ENCODE peak calls at places on chromosome 13, in six cellular contexts. X is astrocyte, D is endodermal cell, H is OCI-LY7, B is AG04450, W is GM12865. A is an unnamed sample.

GRCh38 chr13:101916108-101916757 is 463.8 kb downstream of the ITGBL1 start:
- DNase-seq in D (peak), B (no peak), H (no peak), W (no peak), X (no peak), A (no peak)

GRCh38 chr13:28375250-28375930 is 119.5 kb downstream of the FLT1 start:
- DNase-seq in X (no peak), D (no peak), H (no peak), B (no peak), W (no peak), A (no peak)

GRCh38 chr13:27120811-27121210 is 50.8 kb downstream of the USP12 start:
- DNase-seq in H (no peak), B (no peak), W (no peak), X (peak), D (no peak), A (no peak)

GRCh38 chr13:23723463-23723862 is 153.3 kb downstream of the TNFRSF19 start:
- DNase-seq in B (peak), X (peak), H (no peak), W (no peak), D (no peak), A (peak)

GRCh38 chr13:107020393-107020792 is 452.5 kb upstream of the ARGLU1 start:
- DNase-seq in X (peak), W (no peak), B (no peak), D (no peak), H (no peak), A (no peak)

GRCh38 chr13:43942301-43942700 is 62.6 kb downstream of the LACC1 start:
- DNase-seq in D (no peak), X (peak), B (no peak), W (no peak), H (no peak), A (no peak)

GRCh38 chr13:39959497-39959896 is 304.0 kb downstream of the COG6 start:
- DNase-seq in X (no peak), D (no peak), W (peak), B (no peak), H (no peak), A (no peak)

GRCh38 chr13:44052843-44053607 is 173.3 kb downstream of the LACC1 start:
- DNase-seq in D (peak), B (no peak), W (no peak), X (peak), H (no peak), A (no peak)

GRCh38 chr13:30145709-30146367 is 161.5 kb downstream of the KATNAL1 start:
- DNase-seq in X (no peak), D (no peak), W (peak), B (no peak), H (no peak), A (no peak)

GRCh38 chr13:83716121-83716520 is 166.2 kb downstream of the SLITRK1 start:
- DNase-seq in D (no peak), H (no peak), B (no peak), X (peak), W (no peak), A (no peak)

GRCh38 chr13:29791997-29792775 is 58.2 kb downstream of the UBL3 start:
- DNase-seq in H (no peak), B (no peak), X (peak), D (no peak), W (no peak), A (no peak)

GRCh38 chr13:85313761-85314503 is 485.3 kb downstream of the SLITRK6 start:
- DNase-seq in X (peak), B (no peak), W (no peak), D (peak), H (no peak), A (peak)

GRCh38 chr13:40130871-40131636 is 475.6 kb downstream of the COG6 start:
- DNase-seq in X (peak), B (no peak), W (no peak), H (no peak), D (no peak), A (no peak)

GRCh38 chr13:107192289-107192688 is 624.4 kb upstream of the ARGLU1 start:
- DNase-seq in H (no peak), W (no peak), D (peak), B (no peak), X (peak), A (no peak)

GRCh38 chr13:113443991-113444390 is 9.3 kb downstream of the ADPRHL1 start:
- DNase-seq in D (peak), B (no peak), W (no peak), X (no peak), H (no peak), A (no peak)

GRCh38 chr13:78603240-78603947 is at the start of gene POU4F1:
- DNase-seq in D (peak), X (no peak), H (peak), B (no peak), W (peak), A (no peak)

GRCh38 chr13:24116103-24116502 is 44.4 kb upstream of the SPATA13 start:
- DNase-seq in H (no peak), X (peak), D (no peak), W (no peak), B (no peak), A (no peak)

GRCh38 chr13:23754506-23754905 is 134.7 kb downstream of the MIPEP start:
- DNase-seq in H (no peak), X (no peak), D (no peak), B (no peak), W (no peak), A (no peak)

GRCh38 chr13:95437561-95437960 is 115.0 kb upstream of the CLDN10 start:
- DNase-seq in B (no peak), D (no peak), W (no peak), X (no peak), H (no peak), A (no peak)

GRCh38 chr13:29140277-29140676 is 320.1 kb downstream of the MTUS2 start:
- DNase-seq in X (no peak), H (no peak), B (no peak), W (no peak), D (no peak), A (peak)

GRCh38 chr13:97001641-97002040 is 7.4 kb upstream of the OXGR1 start:
- DNase-seq in X (no peak), H (peak), D (no peak), B (no peak), W (no peak), A (no peak)

GRCh38 chr13:80977168-80977567 is 636.2 kb upstream of the SPRY2 start:
- DNase-seq in H (no peak), D (no peak), W (no peak), B (no peak), X (no peak), A (no peak)

GRCh38 chr13:53060840-53061485 is 32.4 kb downstream of the OLFM4 start:
- DNase-seq in W (no peak), H (no peak), X (no peak), B (no peak), D (no peak), A (no peak)

GRCh38 chr13:30033681-30034447 is 183.4 kb upstream of the UBL3 start:
- DNase-seq in B (peak), D (peak), X (peak), W (no peak), H (no peak), A (peak)

GRCh38 chr13:21013682-21014038 is 47.7 kb downstream of the LATS2 start:
- DNase-seq in X (no peak), D (no peak), W (no peak), H (no peak), B (no peak), A (no peak)

GRCh38 chr13:70795484-70795883 is 687.2 kb upstream of the KLHL1 start:
- DNase-seq in D (no peak), W (no peak), X (no peak), B (no peak), H (no peak), A (no peak)

GRCh38 chr13:24254151-24254810 is 55.1 kb upstream of the C1QTNF9 start:
- DNase-seq in B (peak), W (peak), X (no peak), D (no peak), H (no peak), A (no peak)

GRCh38 chr13:51619614-51620013 is 35.4 kb downstream of the WDFY2 start:
- DNase-seq in X (peak), H (no peak), D (no peak), W (peak), B (peak), A (no peak)

GRCh38 chr13:27283906-27284523 is 13.4 kb downstream of the RASL11A start:
- DNase-seq in B (no peak), D (no peak), H (peak), W (peak), X (no peak), A (no peak)

GRCh38 chr13:50509771-50510441 is 333.6 kb downstream of the DLEU7 start:
- DNase-seq in B (no peak), H (peak), W (no peak), X (peak), D (no peak), A (no peak)

GRCh38 chr13:50512602-50513527 is 330.6 kb downstream of the DLEU7 start:
- DNase-seq in W (peak), X (peak), B (no peak), D (no peak), H (peak), A (no peak)

GRCh38 chr13:50514249-50514648 is 329.2 kb downstream of the DLEU7 start:
- DNase-seq in B (no peak), W (no peak), X (no peak), D (no peak), H (no peak), A (no peak)

GRCh38 chr13:50513528-50513863 is 330.0 kb downstream of the DLEU7 start:
- DNase-seq in W (no peak), H (peak), D (no peak), B (no peak), X (no peak), A (no peak)

GRCh38 chr13:50511877-50512332 is 331.6 kb downstream of the DLEU7 start:
- DNase-seq in W (peak), D (no peak), B (no peak), H (peak), X (no peak), A (no peak)
- H3K4me3 ChIP-seq in W (peak), D (no peak), B (no peak), H (peak), X (peak), A (no peak)

GRCh38 chr13:32022292-32022691 is 9.3 kb upstream of the FRY start:
- DNase-seq in W (no peak), D (no peak), H (no peak), B (no peak), X (no peak), A (no peak)

GRCh38 chr13:32024750-32025149 is 6.8 kb upstream of the FRY start:
- DNase-seq in X (no peak), D (no peak), B (no peak), W (no peak), H (no peak), A (no peak)

GRCh38 chr13:32021785-32022184 is 9.8 kb upstream of the FRY start:
- DNase-seq in X (no peak), B (no peak), W (no peak), H (no peak), D (no peak), A (no peak)

GRCh38 chr13:32023096-32023495 is 8.5 kb upstream of the FRY start:
- DNase-seq in B (no peak), W (no peak), D (no peak), H (no peak), X (no peak), A (no peak)

DNA sequence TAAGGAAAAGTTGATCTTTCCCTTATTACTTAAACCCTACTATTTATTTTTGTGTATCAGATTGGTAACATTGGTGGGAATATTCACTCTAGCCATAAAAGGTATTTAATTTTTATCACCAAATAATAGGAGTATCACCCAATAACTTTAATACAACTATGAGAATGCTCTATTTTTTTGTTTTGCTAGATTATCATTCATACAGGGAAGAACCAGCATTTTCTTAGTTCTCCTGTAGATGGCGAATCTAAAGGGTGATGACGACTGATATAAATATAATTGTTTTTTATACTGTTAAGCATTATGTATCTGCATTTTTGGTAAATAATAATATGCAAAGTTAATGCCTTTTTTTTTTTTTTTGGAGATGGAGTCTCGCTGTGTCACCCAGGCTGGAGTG is 7.9 kb upstream of the FRY start:
- DNase-seq in X (no peak), D (no peak), H (no peak), B (no peak), W (no peak), A (no peak)
- TF ChIP-seq CTCF in X (no peak), D (peak), H (peak), B (peak), W (no peak), A (peak)

GRCh38 chr13:100519626-100520025 is 69.0 kb downstream of the GGACT start:
- DNase-seq in B (no peak), H (no peak), D (no peak), X (no peak), W (no peak), A (no peak)

GRCh38 chr13:100523437-100523836 is 65.2 kb downstream of the GGACT start:
- DNase-seq in H (no peak), X (no peak), B (no peak), W (no peak), D (peak), A (no peak)

GRCh38 chr13:100518394-100519062 is 70.1 kb downstream of the GGACT start:
- DNase-seq in D (no peak), B (no peak), X (no peak), H (no peak), W (no peak), A (no peak)

GRCh38 chr13:100521912-100522490 is 66.6 kb downstream of the GGACT start:
- DNase-seq in X (no peak), H (no peak), D (peak), W (no peak), B (no peak), A (no peak)

DNA sequence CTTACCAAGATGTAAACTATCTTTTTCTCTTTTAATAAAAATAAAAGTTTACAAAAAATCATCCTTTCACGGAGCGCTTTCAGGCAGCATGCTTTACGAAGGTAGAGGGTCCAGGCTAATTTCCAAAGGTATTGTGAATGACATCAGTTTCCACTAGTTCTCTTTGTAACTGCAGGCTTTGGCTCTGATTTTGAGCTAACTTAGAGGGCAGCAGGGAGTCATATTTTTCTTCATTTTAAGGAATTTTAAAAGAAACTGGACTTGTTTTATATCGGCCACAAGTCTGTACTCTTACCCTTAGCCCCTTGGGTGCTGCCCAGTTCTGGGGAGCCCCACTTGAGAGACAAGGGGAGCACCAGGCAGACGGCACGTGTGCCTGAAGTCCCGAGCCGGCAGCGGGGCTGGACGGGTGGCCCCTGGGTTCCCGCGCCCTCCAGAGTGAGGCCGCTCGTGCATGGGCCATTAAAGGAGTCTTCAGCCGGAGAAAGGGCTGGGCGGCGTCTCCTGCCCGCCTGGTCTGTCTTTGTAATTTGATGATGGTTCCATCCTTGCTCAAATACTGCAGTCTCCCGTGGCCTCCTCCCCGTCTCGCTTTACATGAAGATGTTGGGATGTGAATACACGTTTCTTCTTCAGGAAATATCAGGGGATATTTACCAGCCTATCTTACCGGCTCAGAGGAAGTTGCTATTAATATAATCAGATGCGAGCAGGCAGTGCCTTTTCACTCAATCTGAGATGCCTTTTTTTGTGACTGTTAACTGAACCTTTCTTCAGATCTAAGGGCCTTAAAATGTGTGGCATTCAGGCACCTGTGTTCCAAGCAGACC is 67.4 kb downstream of the GGACT start:
- DNase-seq in W (no peak), H (no peak), D (peak), B (no peak), X (no peak), A (no peak)
- H3K4me3 ChIP-seq in W (no peak), H (no peak), D (no peak), B (no peak), X (no peak), A (no peak)

GRCh38 chr13:73220966-73221720 is 162.3 kb downstream of the KLF5 start:
- DNase-seq in W (peak), X (no peak), H (no peak), B (no peak), D (peak), A (no peak)

GRCh38 chr13:73224708-73225107 is 165.9 kb downstream of the KLF5 start:
- DNase-seq in B (no peak), D (no peak), X (peak), H (no peak), W (peak), A (no peak)

GRCh38 chr13:73223372-73223781 is 164.6 kb downstream of the KLF5 start:
- DNase-seq in W (peak), H (no peak), D (peak), X (no peak), B (no peak), A (no peak)

GRCh38 chr13:73225983-73226382 is 167.2 kb downstream of the KLF5 start:
- DNase-seq in X (no peak), W (no peak), B (no peak), H (no peak), D (no peak), A (no peak)

DNA sequence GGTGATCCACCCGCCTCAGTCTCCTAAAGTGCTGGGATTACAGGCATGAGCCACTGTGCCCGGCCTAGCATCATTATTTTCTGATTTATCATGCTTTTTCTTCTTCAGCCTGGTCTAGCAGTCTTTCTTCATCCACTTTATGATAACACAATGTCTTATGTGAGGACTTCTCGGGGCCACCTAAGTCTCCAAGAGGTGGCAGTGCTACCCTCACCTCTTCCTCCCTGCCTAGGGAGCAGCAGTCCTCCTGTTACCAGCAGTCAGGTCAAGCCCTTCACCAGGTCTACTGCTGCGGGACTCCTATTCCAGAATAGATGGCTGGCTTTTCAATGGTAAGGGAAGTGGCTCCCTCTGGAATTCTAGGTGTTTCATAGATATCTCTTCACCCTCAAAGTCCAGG is 163.8 kb downstream of the KLF5 start:
- DNase-seq in X (no peak), D (peak), W (peak), H (no peak), B (no peak), A (no peak)
- TF ChIP-seq CTCF in X (no peak), D (peak), W (no peak), H (no peak), B (no peak), A (no peak)

DNA sequence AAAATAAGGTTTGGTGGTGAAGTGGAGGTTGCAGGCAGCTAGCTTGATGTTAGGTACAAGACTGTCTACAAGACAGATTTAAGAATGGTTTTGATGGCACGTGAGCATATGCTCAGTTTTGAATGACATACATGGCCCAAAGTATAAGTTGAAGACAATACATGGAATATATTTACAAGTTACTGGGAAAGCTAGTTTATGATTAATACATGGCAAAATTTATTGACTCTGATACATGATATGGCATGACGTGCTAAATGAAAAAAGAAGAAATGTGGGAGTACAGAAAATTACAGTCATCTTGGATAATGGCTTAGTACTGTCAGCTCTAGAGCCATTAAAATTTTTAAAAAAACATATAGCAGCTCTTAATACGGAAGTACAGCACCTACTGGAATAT is 4.4 kb downstream of the KLF5 start:
- DNase-seq in H (no peak), D (no peak), W (no peak), X (no peak), B (no peak), A (no peak)
- H3K4me3 ChIP-seq in H (no peak), D (peak), W (no peak), X (no peak), B (no peak), A (no peak)

DNA sequence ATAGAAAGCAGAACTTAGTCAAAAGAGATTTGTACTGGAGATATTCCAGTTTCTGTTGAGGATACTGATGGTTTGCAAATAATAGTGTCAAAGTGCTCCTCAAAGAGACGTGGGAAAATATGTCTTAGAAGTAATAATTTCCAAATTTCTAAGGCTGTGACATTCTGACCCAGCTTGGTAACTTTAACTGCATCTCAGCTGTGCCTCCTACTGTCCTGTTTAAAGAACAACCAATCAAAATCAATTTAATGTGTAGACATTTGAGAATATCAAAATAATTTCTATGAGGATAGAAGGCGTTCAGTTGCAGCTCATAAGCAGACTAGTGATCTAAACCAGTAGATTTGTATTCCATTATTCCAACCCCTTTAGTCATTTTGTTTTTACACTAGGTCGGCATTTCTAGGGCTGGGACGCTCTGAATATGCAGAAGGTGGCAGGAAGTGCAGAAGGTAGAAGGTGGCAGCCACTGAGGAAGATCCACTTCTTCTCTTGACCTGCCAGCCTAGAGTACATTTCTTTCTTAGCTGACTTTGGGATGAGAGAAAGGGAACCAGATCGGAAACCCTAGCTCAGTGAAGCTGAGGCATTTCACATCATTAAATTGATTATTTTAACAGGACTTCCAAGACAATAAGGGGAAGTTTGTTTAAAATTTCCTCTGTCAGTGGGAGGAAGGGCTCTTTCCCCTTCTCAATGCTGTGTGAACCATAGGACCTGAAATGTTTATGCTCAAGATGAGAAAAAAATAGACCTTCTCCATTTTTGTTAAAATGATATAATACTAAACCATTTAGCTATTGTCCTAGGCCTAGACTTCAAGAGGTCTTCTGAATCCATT is 67.5 kb downstream of the COL4A1 start:
- DNase-seq in X (no peak), D (no peak), H (no peak), W (no peak), B (no peak), A (no peak)
- TF ChIP-seq CTCF in X (no peak), D (no peak), H (no peak), W (no peak), B (no peak), A (no peak)

GRCh38 chr13:67372868-67373464 is 142.8 kb upstream of the PCDH9 start:
- DNase-seq in D (no peak), H (no peak), X (no peak), W (no peak), B (no peak), A (no peak)
- H3K4me3 ChIP-seq in D (no peak), H (no peak), X (no peak), W (no peak), B (no peak), A (no peak)

GRCh38 chr13:94345374-94346195 is 133.9 kb downstream of the DCT start:
- DNase-seq in H (peak), W (peak), B (no peak), D (no peak), X (peak), A (no peak)
- TF ChIP-seq CTCF in H (no peak), W (no peak), B (peak), D (peak), X (no peak), A (no peak)